ENCODE peak calls at places on chromosomes 13 and 19, in five cellular contexts. O, F, X, R and J are unnamed samples.
A peak's percentile ranks its signal among the peaks of the same experiment; 100 is the strongest.

GRCh38 chr19:7229735-7230134 is 64.5 kb downstream of the INSR start:
- DNase-seq in O (no peak), F (no peak), X (no peak), R (no peak), J (no peak)

GRCh38 chr13:64639206-64639605 is 2590.9 kb downstream of the PCDH9 start:
- DNase-seq in O (no peak), F (no peak), X (no peak), R (no peak), J (no peak)

GRCh38 chr13:44276061-44276460 is 97.6 kb upstream of the SERP2 start:
- DNase-seq in O (no peak), F (no peak), X (no peak), R (no peak), J (no peak)

GRCh38 chr19:29812080-29812880 is 489 bp downstream of the CCNE1 start:
- DNase-seq in O (peak; percentile 19), F (peak; percentile 21), X (no peak), R (no peak), J (no peak)

GRCh38 chr13:48443442-48444208 is 30.7 kb upstream of the LPAR6 start:
- DNase-seq in O (no peak), F (peak; percentile 8), X (no peak), R (no peak), J (no peak)

GRCh38 chr13:80249906-80250513 is 90.9 kb downstream of the SPRY2 start:
- DNase-seq in O (no peak), F (no peak), X (no peak), R (no peak), J (no peak)

GRCh38 chr13:45807520-45808099 is 43.9 kb downstream of the SIAH3 start:
- DNase-seq in O (peak; percentile 47), F (no peak), X (peak; percentile 39), R (peak; percentile 61), J (peak; percentile 47)

GRCh38 chr13:30978981-30979956 is 46.8 kb downstream of the TEX26 start:
- DNase-seq in O (peak; percentile 42), F (no peak), X (peak; percentile 60), R (no peak), J (peak; percentile 22)

GRCh38 chr19:15631817-15632216 is 8.9 kb upstream of the CYP4F3 start:
- DNase-seq in O (no peak), F (no peak), X (no peak), R (no peak), J (peak; percentile 20)

GRCh38 chr13:94620286-94620896 is 18.7 kb downstream of the GPR180 start:
- DNase-seq in O (peak; percentile 25), F (no peak), X (no peak), R (peak; percentile 28), J (no peak)

GRCh38 chr13:94352057-94352456 is 127.4 kb downstream of the DCT start:
- DNase-seq in O (no peak), F (no peak), X (no peak), R (no peak), J (no peak)

GRCh38 chr13:41608111-41608510 is 150.8 kb downstream of the RGCC start:
- DNase-seq in O (no peak), F (no peak), X (no peak), R (no peak), J (no peak)

GRCh38 chr13:41609828-41610227 is 152.5 kb downstream of the RGCC start:
- DNase-seq in O (no peak), F (no peak), X (no peak), R (no peak), J (no peak)

GRCh38 chr13:41606646-41607045 is 149.3 kb downstream of the RGCC start:
- DNase-seq in O (no peak), F (no peak), X (no peak), R (no peak), J (no peak)

GRCh38 chr13:41610426-41610825 is 153.1 kb downstream of the RGCC start:
- DNase-seq in O (no peak), F (no peak), X (no peak), R (peak; percentile 92), J (no peak)

DNA sequence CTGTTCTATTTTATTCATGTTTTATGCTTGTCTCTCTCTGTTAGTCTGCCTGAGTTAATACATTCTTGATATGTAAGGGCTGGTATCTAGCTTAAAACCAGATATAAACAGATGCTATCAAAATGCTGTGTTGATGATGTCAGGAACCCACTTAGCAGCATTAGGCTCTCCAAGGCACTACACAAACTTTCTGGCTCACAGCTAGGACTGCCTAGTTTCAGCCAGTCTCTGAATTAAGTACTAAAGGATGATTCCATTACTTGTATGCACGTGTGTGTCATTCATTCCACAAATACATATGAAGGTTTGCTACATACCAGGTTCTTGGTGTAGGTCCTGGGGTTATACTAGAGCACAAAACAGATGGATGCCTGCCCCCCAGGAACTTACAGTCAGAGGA is 151.4 kb downstream of the RGCC start:
- DNase-seq in O (no peak), F (no peak), X (no peak), R (no peak), J (no peak)
- H3K36me3 ChIP-seq in O (no peaks in the 10 kb centered on the region), F (peaks cover 6% of the 10 kb centered on the region), X (no peaks in the 10 kb centered on the region), R (peaks cover 3% of the 10 kb centered on the region), J (peaks cover 8% of the 10 kb centered on the region)

DNA sequence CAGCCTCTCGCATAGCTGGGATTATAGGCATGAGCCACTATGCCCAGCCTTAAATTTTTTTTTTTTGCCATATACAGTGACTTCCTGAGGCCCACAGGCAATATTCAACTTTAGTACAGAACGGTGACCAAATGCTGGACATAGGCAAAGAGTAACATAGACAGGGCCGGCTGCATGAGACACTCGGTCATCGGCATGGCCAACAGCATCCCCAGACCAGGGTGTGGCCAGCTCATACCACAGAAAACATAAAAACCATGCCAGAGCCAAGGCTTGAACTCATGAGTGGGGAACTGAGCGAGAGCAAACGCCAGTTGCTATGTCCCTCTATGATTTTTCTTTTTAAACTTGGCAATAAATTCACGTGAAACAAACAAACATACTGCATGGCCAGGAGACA is 17.0 kb downstream of the KANK2 start:
- DNase-seq in O (no peak), F (no peak), X (no peak), R (no peak), J (no peak)
- H3K36me3 ChIP-seq in O (no peaks in the 10 kb centered on the region), F (no peaks in the 10 kb centered on the region), X (peaks cover 4% of the 10 kb centered on the region), R (no peaks in the 10 kb centered on the region), J (peaks cover 49% of the 10 kb centered on the region)

GRCh38 chr19:2341987-2342386 is 13.5 kb downstream of the SPPL2B start:
- DNase-seq in O (no peak), F (no peak), X (no peak), R (no peak), J (no peak)
- H3K36me3 ChIP-seq in O (no peaks in the 10 kb centered on the region), F (no peaks in the 10 kb centered on the region), X (peaks cover 20% of the 10 kb centered on the region), R (no peaks in the 10 kb centered on the region), J (peaks cover 81% of the 10 kb centered on the region)

DNA sequence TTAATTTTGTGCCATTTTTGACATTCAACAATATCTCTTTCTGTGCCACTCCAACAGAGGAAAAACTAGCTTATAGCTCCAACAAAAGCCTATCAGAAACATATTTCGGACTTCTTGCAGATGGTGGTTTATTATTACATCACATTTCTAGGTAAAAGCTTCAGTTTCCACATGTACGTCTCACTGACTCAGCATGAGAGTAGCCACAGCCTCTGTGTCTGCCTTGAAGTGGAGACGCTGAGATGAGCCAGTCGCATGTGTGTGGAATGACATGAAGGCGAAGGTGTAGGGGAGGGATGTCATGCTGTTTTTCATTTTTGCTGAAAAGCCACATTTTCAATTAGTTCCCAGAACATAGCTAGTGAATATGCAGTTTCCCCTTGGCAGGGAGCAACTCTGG is 598.6 kb downstream of the EFNB2 start:
- DNase-seq in O (no peak), F (no peak), X (no peak), R (no peak), J (no peak)
- H3K36me3 ChIP-seq in O (no peaks in the 10 kb centered on the region), F (no peaks in the 10 kb centered on the region), X (no peaks in the 10 kb centered on the region), R (no peaks in the 10 kb centered on the region), J (no peaks in the 10 kb centered on the region)

GRCh38 chr19:10327793-10328192 is 5.5 kb downstream of the RAVER1 start:
- DNase-seq in O (no peak), F (no peak), X (no peak), R (no peak), J (no peak)
- H3K36me3 ChIP-seq in O (no peaks in the 10 kb centered on the region), F (peaks cover 4% of the 10 kb centered on the region), X (peaks cover 40% of the 10 kb centered on the region), R (peaks cover 20% of the 10 kb centered on the region), J (peaks cover 90% of the 10 kb centered on the region)

GRCh38 chr13:51738226-51738905 is 65.6 kb downstream of the DHRS12 start:
- DNase-seq in O (no peak), F (no peak), X (no peak), R (no peak), J (no peak)

GRCh38 chr13:51737609-51738008 is 66.4 kb downstream of the DHRS12 start:
- DNase-seq in O (no peak), F (no peak), X (no peak), R (no peak), J (no peak)

GRCh38 chr13:51734786-51735185 is 69.2 kb downstream of the DHRS12 start:
- DNase-seq in O (no peak), F (no peak), X (no peak), R (no peak), J (no peak)

GRCh38 chr13:51742611-51743010 is 61.4 kb downstream of the DHRS12 start:
- DNase-seq in O (no peak), F (no peak), X (no peak), R (no peak), J (no peak)

GRCh38 chr13:51739403-51740112 is 64.4 kb downstream of the DHRS12 start:
- DNase-seq in O (no peak), F (no peak), X (no peak), R (no peak), J (no peak)
- H3K36me3 ChIP-seq in O (no peaks in the 10 kb centered on the region), F (no peaks in the 10 kb centered on the region), X (no peaks in the 10 kb centered on the region), R (peaks cover 23% of the 10 kb centered on the region), J (peaks cover 4% of the 10 kb centered on the region)